ENCODE peak calls at places on chromosome 17, in four cellular contexts. R is heart right ventricle, N is pulmonary artery endothelial cell, B is fibroblast of mammary gland. P is an unnamed sample.

GRCh38 chr17:28811594-28812135 is 30.9 kb downstream of the FAM222B start:
- DNase-seq in R (no peak), N (no peak), B (peak), P (peak)

GRCh38 chr17:8820311-8821010 is 21.3 kb upstream of the MFSD6L start:
- DNase-seq in R (no peak), N (no peak), B (no peak), P (no peak)

GRCh38 chr17:2120550-2121335 is 65.8 kb downstream of the HIC1 start:
- DNase-seq in R (no peak), N (no peak), B (peak), P (no peak)

GRCh38 chr17:32516940-32517711 is 30.3 kb downstream of the CDK5R1 start:
- DNase-seq in R (no peak), N (no peak), B (no peak), P (no peak)

GRCh38 chr17:79923974-79924638 is 84.9 kb upstream of the CBX4 start:
- DNase-seq in R (no peak), N (no peak), B (no peak), P (peak)

GRCh38 chr17:65109990-65110680 is 27.0 kb upstream of the RGS9 start:
- DNase-seq in R (no peak), N (no peak), B (no peak), P (no peak)

GRCh38 chr17:51005768-51006167 is 114.9 kb downstream of the SPAG9 start:
- DNase-seq in R (no peak), N (no peak), B (no peak), P (no peak)

GRCh38 chr17:44223574-44224046 is 4.1 kb upstream of the UBTF start:
- DNase-seq in R (peak), N (peak), B (peak), P (no peak)

GRCh38 chr17:39813631-39814030 is 50.5 kb downstream of the IKZF3 start:
- DNase-seq in R (no peak), N (no peak), B (no peak), P (no peak)

GRCh38 chr17:33014751-33015150 is 23.1 kb downstream of the SPACA3 start:
- DNase-seq in R (no peak), N (no peak), B (no peak), P (no peak)

GRCh38 chr17:72710185-72710584 is 382.3 kb downstream of the SLC39A11 start:
- DNase-seq in R (no peak), N (no peak), B (no peak), P (no peak)

GRCh38 chr17:74924250-74924948 is at the start of gene OTOP2:
- DNase-seq in R (peak), N (no peak), B (no peak), P (peak)

GRCh38 chr17:2125013-2125535 is 70.2 kb downstream of the HIC1 start:
- DNase-seq in R (no peak), N (no peak), B (no peak), P (no peak)